ENCODE peak calls at places on chromosomes 6 and 20, in six cellular contexts. J is fibroblast of lung; F is CD8-positive, alpha-beta memory T cell; E is thoracic aorta; Y is tibial nerve; K is cardiac muscle cell. O is an unnamed sample.

GRCh38 chr20:53915459-53916172 is 154.8 kb downstream of the BCAS1 start:
- DNase-seq in J (peak; percentile 80), F (peak; percentile 91), E (peak; percentile 94), Y (peak; percentile 98), K (peak; percentile 95), O (peak; percentile 83)

GRCh38 chr20:5656136-5656535 is 94.1 kb upstream of the SHLD1 start:
- DNase-seq in J (no peak), F (no peak), E (no peak), Y (no peak), K (no peak), O (no peak)

GRCh38 chr6:82704048-82704447 is 340.4 kb downstream of the TPBG start:
- DNase-seq in J (peak; percentile 1), F (no peak), E (no peak), Y (no peak), K (no peak), O (no peak)

GRCh38 chr6:115610646-115611045 is 450.0 kb downstream of the FRK start:
- DNase-seq in J (no peak), F (no peak), E (no peak), Y (no peak), K (no peak), O (no peak)

GRCh38 chr6:114446342-114446741 is 103.5 kb upstream of the HS3ST5 start:
- DNase-seq in J (no peak), F (no peak), E (no peak), Y (no peak), K (no peak), O (no peak)

GRCh38 chr6:11552390-11552789 is 14.8 kb downstream of the TMEM170B start:
- DNase-seq in J (no peak), F (no peak), E (no peak), Y (no peak), K (no peak), O (peak; percentile 7)

GRCh38 chr6:163438940-163439335 is 24.4 kb downstream of the QKI start:
- DNase-seq in J (peak; percentile 44), F (peak; percentile 12), E (no peak), Y (peak; percentile 44), K (no peak), O (no peak)

GRCh38 chr6:169724554-169725269 is 412 bp upstream of the PHF10 start:
- DNase-seq in J (peak; percentile 47), F (peak; percentile 54), E (no peak), Y (no peak), K (no peak), O (peak; percentile 61)

GRCh38 chr20:47311967-47312681 is 44.4 kb downstream of the ZMYND8 start:
- DNase-seq in J (no peak), F (no peak), E (no peak), Y (no peak), K (no peak), O (no peak)

GRCh38 chr20:29326376-29327070 is 1930.9 kb upstream of the DEFB115 start:
- DNase-seq in J (no peak), F (no peak), E (no peak), Y (no peak), K (no peak), O (no peak)

GRCh38 chr20:53623454-53624206 is 30.0 kb upstream of the ZNF217 start:
- DNase-seq in J (peak; percentile 76), F (no peak), E (no peak), Y (peak; percentile 61), K (peak; percentile 82), O (peak; percentile 6)

GRCh38 chr6:53199156-53199555 is 50.5 kb upstream of the GCM1 start:
- DNase-seq in J (no peak), F (no peak), E (no peak), Y (no peak), K (no peak), O (no peak)

GRCh38 chr20:32966881-32967781 is 37.1 kb downstream of the SUN5 start:
- DNase-seq in J (no peak), F (peak; percentile 41), E (no peak), Y (no peak), K (no peak), O (peak; percentile 84)

GRCh38 chr20:14360386-14360785 is 23.0 kb upstream of the FLRT3 start:
- DNase-seq in J (no peak), F (no peak), E (no peak), Y (no peak), K (no peak), O (no peak)

GRCh38 chr20:10115021-10115420 is 80.2 kb downstream of the ANKEF1 start:
- DNase-seq in J (peak; percentile 99), F (no peak), E (no peak), Y (no peak), K (peak; percentile 62), O (no peak)

GRCh38 chr20:21796059-21796458 is 90.6 kb downstream of the PAX1 start:
- DNase-seq in J (no peak), F (no peak), E (no peak), Y (no peak), K (no peak), O (no peak)

GRCh38 chr6:170248111-170248805 is 42.6 kb downstream of the DLL1 start:
- DNase-seq in J (no peak), F (no peak), E (no peak), Y (no peak), K (peak; percentile 44), O (no peak)

GRCh38 chr20:64212750-64213149 is 42.8 kb upstream of the PCMTD2 start:
- DNase-seq in J (peak; percentile 52), F (no peak), E (no peak), Y (no peak), K (peak; percentile 64), O (no peak)

GRCh38 chr20:44711237-44711636 is 3.9 kb upstream of the CCN5 start:
- DNase-seq in J (no peak), F (no peak), E (no peak), Y (no peak), K (peak; percentile 87), O (no peak)

GRCh38 chr6:15538106-15538505 is 124.7 kb downstream of the DTNBP1 start:
- DNase-seq in J (no peak), F (no peak), E (no peak), Y (no peak), K (no peak), O (no peak)

GRCh38 chr6:15081437-15081836 is 164.4 kb upstream of the JARID2 start:
- DNase-seq in J (no peak), F (no peak), E (no peak), Y (no peak), K (no peak), O (no peak)

GRCh38 chr6:42958125-42958524 is 2.4 kb upstream of the GNMT start:
- DNase-seq in J (no peak), F (no peak), E (no peak), Y (no peak), K (peak; percentile 16), O (no peak)

GRCh38 chr6:89999154-89999553 is 104.9 kb downstream of the GJA10 start:
- DNase-seq in J (peak; percentile 71), F (no peak), E (no peak), Y (no peak), K (peak; percentile 17), O (peak; percentile 63)

GRCh38 chr20:51412991-51413471 is 129.5 kb downstream of the NFATC2 start:
- DNase-seq in J (no peak), F (no peak), E (no peak), Y (no peak), K (peak; percentile 27), O (no peak)

GRCh38 chr20:51411867-51412266 is 130.7 kb downstream of the NFATC2 start:
- DNase-seq in J (no peak), F (no peak), E (no peak), Y (no peak), K (no peak), O (no peak)

GRCh38 chr20:51416532-51417244 is 125.8 kb downstream of the NFATC2 start:
- DNase-seq in J (no peak), F (no peak), E (no peak), Y (no peak), K (no peak), O (no peak)

GRCh38 chr20:51412333-51412761 is 130.2 kb downstream of the NFATC2 start:
- DNase-seq in J (peak; percentile 50), F (no peak), E (peak; percentile 13), Y (no peak), K (peak; percentile 57), O (no peak)

GRCh38 chr20:51413753-51414323 is 128.7 kb downstream of the NFATC2 start:
- DNase-seq in J (no peak), F (no peak), E (no peak), Y (no peak), K (no peak), O (no peak)
- H3K4me1 ChIP-seq in J (no peaks in the 10 kb centered on the region), F (peaks cover 90% of the 10 kb centered on the region), E (peaks cover 4% of the 10 kb centered on the region), Y (peaks cover 28% of the 10 kb centered on the region), K (peaks cover 6% of the 10 kb centered on the region), O (peaks cover 45% of the 10 kb centered on the region)

GRCh38 chr6:137235686-137236085 is 16.5 kb upstream of the IFNGR1 start:
- DNase-seq in J (no peak), F (no peak), E (no peak), Y (no peak), K (no peak), O (no peak)

GRCh38 chr6:137236581-137237355 is 17.6 kb upstream of the IFNGR1 start:
- DNase-seq in J (peak; percentile 27), F (no peak), E (no peak), Y (no peak), K (no peak), O (no peak)

GRCh38 chr6:137240168-137240567 is 21.0 kb upstream of the IFNGR1 start:
- DNase-seq in J (peak; percentile 68), F (no peak), E (no peak), Y (no peak), K (peak; percentile 95), O (no peak)

GRCh38 chr6:137234505-137234863 is 15.3 kb upstream of the IFNGR1 start:
- DNase-seq in J (no peak), F (no peak), E (no peak), Y (no peak), K (no peak), O (peak; percentile 35)

GRCh38 chr6:137237413-137238170 is 18.4 kb upstream of the IFNGR1 start:
- DNase-seq in J (peak; percentile 87), F (no peak), E (no peak), Y (no peak), K (peak; percentile 71), O (no peak)
- H3K4me1 ChIP-seq in J (no peaks in the 10 kb centered on the region), F (peaks cover 33% of the 10 kb centered on the region), E (peaks cover 41% of the 10 kb centered on the region), Y (peaks cover 28% of the 10 kb centered on the region), K (no peaks in the 10 kb centered on the region), O (peaks cover 9% of the 10 kb centered on the region)

DNA sequence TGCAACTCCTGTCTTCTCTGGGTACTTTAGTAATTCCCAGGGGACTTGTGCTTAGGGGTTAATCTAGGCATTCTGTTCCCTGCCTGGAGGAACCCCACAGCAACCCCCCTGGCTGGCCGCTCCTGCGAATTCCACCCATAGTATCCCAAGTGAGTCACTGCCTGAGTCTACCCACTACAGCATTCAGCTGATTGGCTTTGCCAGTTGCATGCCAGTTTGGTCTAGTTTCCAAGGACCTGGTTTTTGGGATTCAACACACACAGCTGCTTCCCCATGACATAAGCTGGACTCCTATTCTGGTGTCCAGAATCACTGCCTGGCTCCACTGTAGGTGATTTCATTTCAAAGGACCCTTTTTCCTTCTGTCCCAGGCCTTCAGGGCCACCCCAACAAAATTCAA is 40.3 kb downstream of the PLCG1 start:
- DNase-seq in J (peak; percentile 94), F (no peak), E (peak; percentile 59), Y (no peak), K (peak; percentile 92), O (no peak)
- H3K4me1 ChIP-seq in J (peaks cover 27% of the 10 kb centered on the region), F (no peaks in the 10 kb centered on the region), E (peaks cover 44% of the 10 kb centered on the region), Y (peaks cover 39% of the 10 kb centered on the region), K (no peaks in the 10 kb centered on the region), O (no peaks in the 10 kb centered on the region)

DNA sequence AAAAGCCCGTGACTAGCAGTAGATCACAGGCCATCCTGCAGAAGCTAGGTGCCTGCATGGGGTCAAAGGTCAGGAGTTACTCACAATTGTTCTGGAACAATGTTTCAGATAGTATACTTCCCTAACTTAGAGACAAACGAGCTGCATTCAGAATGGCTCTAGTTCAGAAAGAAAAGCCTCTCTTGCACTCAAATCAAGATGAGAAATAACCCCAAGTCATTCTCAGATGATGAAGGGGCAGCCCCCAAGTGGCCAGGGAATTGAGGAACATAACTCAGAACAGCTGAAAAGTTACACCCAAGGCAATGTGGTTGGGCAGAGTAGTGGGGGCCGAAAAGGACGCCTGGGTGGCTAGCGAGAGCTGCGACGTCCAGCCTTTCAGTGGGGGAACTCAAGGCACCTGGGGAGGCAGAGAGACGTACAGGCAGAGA is 27.8 kb downstream of the FYN start:
- DNase-seq in J (no peak), F (no peak), E (no peak), Y (no peak), K (no peak), O (no peak)
- H3K4me1 ChIP-seq in J (peaks cover 6% of the 10 kb centered on the region), F (peaks cover 98% of the 10 kb centered on the region), E (peaks cover 9% of the 10 kb centered on the region), Y (peaks cover 59% of the 10 kb centered on the region), K (peaks cover 64% of the 10 kb centered on the region), O (peaks cover 93% of the 10 kb centered on the region)